ENCODE peak calls at places on chromosomes 11 and 22, in five cellular contexts. One of them, this sample, is unnamed.

GRCh38 chr11:33633251-33634003 is 67.2 kb downstream of the C11orf91 start:
- DNase-seq in NCI-H1105 treated with DMSO at 0.1 percent for 48 hours: no peak
- DNase-seq in AG09319: no peak
- DNase-seq in CD4-positive, alpha-beta T cell: no peak
- DNase-seq in H1: no peak
- DNase-seq in this sample: no peak

GRCh38 chr22:22800716-22801115 is 86.9 kb upstream of the IGLL5 start:
- DNase-seq in NCI-H1105 treated with DMSO at 0.1 percent for 48 hours: no peak
- DNase-seq in AG09319: no peak
- DNase-seq in CD4-positive, alpha-beta T cell: no peak
- DNase-seq in H1: no peak
- DNase-seq in this sample: no peak

GRCh38 chr11:23205156-23205871 is 345.0 kb upstream of the CCDC179 start:
- DNase-seq in NCI-H1105 treated with DMSO at 0.1 percent for 48 hours: no peak
- DNase-seq in AG09319: no peak
- DNase-seq in CD4-positive, alpha-beta T cell: no peak
- DNase-seq in H1: no peak
- DNase-seq in this sample: no peak

GRCh38 chr11:123700774-123701173 is 40.7 kb downstream of the ZNF202 start:
- DNase-seq in NCI-H1105 treated with DMSO at 0.1 percent for 48 hours: no peak
- DNase-seq in AG09319: no peak
- DNase-seq in CD4-positive, alpha-beta T cell: no peak
- DNase-seq in H1: no peak
- DNase-seq in this sample: no peak

GRCh38 chr11:134332189-134332631 is 422 bp downstream of the GLB1L2 start:
- DNase-seq in NCI-H1105 treated with DMSO at 0.1 percent for 48 hours: peak
- DNase-seq in AG09319: no peak
- DNase-seq in CD4-positive, alpha-beta T cell: no peak
- DNase-seq in H1: peak
- DNase-seq in this sample: peak

GRCh38 chr11:12187399-12187798 is 77.0 kb downstream of the MICAL2 start:
- DNase-seq in NCI-H1105 treated with DMSO at 0.1 percent for 48 hours: no peak
- DNase-seq in AG09319: no peak
- DNase-seq in CD4-positive, alpha-beta T cell: no peak
- DNase-seq in H1: no peak
- DNase-seq in this sample: no peak

GRCh38 chr11:75140269-75141138 is 10.4 kb upstream of the SLCO2B1 start:
- DNase-seq in NCI-H1105 treated with DMSO at 0.1 percent for 48 hours: no peak
- DNase-seq in AG09319: no peak
- DNase-seq in CD4-positive, alpha-beta T cell: peak
- DNase-seq in H1: peak
- DNase-seq in this sample: peak

GRCh38 chr22:23282089-23282501 is 101.8 kb downstream of the BCR start:
- DNase-seq in NCI-H1105 treated with DMSO at 0.1 percent for 48 hours: no peak
- DNase-seq in AG09319: no peak
- DNase-seq in CD4-positive, alpha-beta T cell: no peak
- DNase-seq in H1: no peak
- DNase-seq in this sample: no peak

GRCh38 chr11:125960771-125961170 is 14.9 kb downstream of the VSIG10L2 start:
- DNase-seq in NCI-H1105 treated with DMSO at 0.1 percent for 48 hours: no peak
- DNase-seq in AG09319: no peak
- DNase-seq in CD4-positive, alpha-beta T cell: no peak
- DNase-seq in H1: no peak
- DNase-seq in this sample: no peak

GRCh38 chr11:123231263-123231662 is 36.2 kb upstream of the CLMP start:
- DNase-seq in NCI-H1105 treated with DMSO at 0.1 percent for 48 hours: no peak
- DNase-seq in AG09319: no peak
- DNase-seq in CD4-positive, alpha-beta T cell: no peak
- DNase-seq in H1: no peak
- DNase-seq in this sample: no peak

GRCh38 chr11:131888230-131888826 is 517.9 kb downstream of the NTM start:
- DNase-seq in NCI-H1105 treated with DMSO at 0.1 percent for 48 hours: no peak
- DNase-seq in AG09319: peak
- DNase-seq in CD4-positive, alpha-beta T cell: no peak
- DNase-seq in H1: no peak
- DNase-seq in this sample: no peak

GRCh38 chr11:72331761-72332160 is 87.8 kb upstream of the PHOX2A start:
- DNase-seq in NCI-H1105 treated with DMSO at 0.1 percent for 48 hours: no peak
- DNase-seq in AG09319: no peak
- DNase-seq in CD4-positive, alpha-beta T cell: no peak
- DNase-seq in H1: no peak
- DNase-seq in this sample: no peak

GRCh38 chr11:72840780-72841179 is 26.6 kb downstream of the ATG16L2 start:
- DNase-seq in NCI-H1105 treated with DMSO at 0.1 percent for 48 hours: no peak
- DNase-seq in AG09319: peak
- DNase-seq in CD4-positive, alpha-beta T cell: no peak
- DNase-seq in H1: no peak
- DNase-seq in this sample: no peak

GRCh38 chr11:71163371-71163770 is 89.0 kb downstream of the SHANK2 start:
- DNase-seq in NCI-H1105 treated with DMSO at 0.1 percent for 48 hours: no peak
- DNase-seq in AG09319: no peak
- DNase-seq in CD4-positive, alpha-beta T cell: no peak
- DNase-seq in H1: no peak
- DNase-seq in this sample: peak

GRCh38 chr11:73288873-73289707 is 17.0 kb downstream of the P2RY6 start:
- DNase-seq in NCI-H1105 treated with DMSO at 0.1 percent for 48 hours: peak
- DNase-seq in AG09319: peak
- DNase-seq in CD4-positive, alpha-beta T cell: no peak
- DNase-seq in H1: peak
- DNase-seq in this sample: peak

GRCh38 chr22:40265783-40266182 is 80.5 kb upstream of the ADSL start:
- DNase-seq in NCI-H1105 treated with DMSO at 0.1 percent for 48 hours: no peak
- DNase-seq in AG09319: no peak
- DNase-seq in CD4-positive, alpha-beta T cell: no peak
- DNase-seq in H1: no peak
- DNase-seq in this sample: no peak

GRCh38 chr11:134433806-134434205 is 21.8 kb upstream of the B3GAT1 start:
- DNase-seq in NCI-H1105 treated with DMSO at 0.1 percent for 48 hours: no peak
- DNase-seq in AG09319: no peak
- DNase-seq in CD4-positive, alpha-beta T cell: no peak
- DNase-seq in H1: no peak
- DNase-seq in this sample: no peak

GRCh38 chr11:134272381-134273316 is 3.5 kb upstream of the GLB1L3 start:
- DNase-seq in NCI-H1105 treated with DMSO at 0.1 percent for 48 hours: no peak
- DNase-seq in AG09319: no peak
- DNase-seq in CD4-positive, alpha-beta T cell: no peak
- DNase-seq in H1: peak
- DNase-seq in this sample: no peak

GRCh38 chr11:26244207-26244606 is 87.7 kb upstream of the ANO3 start:
- DNase-seq in NCI-H1105 treated with DMSO at 0.1 percent for 48 hours: no peak
- DNase-seq in AG09319: no peak
- DNase-seq in CD4-positive, alpha-beta T cell: no peak
- DNase-seq in H1: no peak
- DNase-seq in this sample: no peak

GRCh38 chr11:130847517-130847916 is 68.8 kb downstream of the SNX19 start:
- DNase-seq in NCI-H1105 treated with DMSO at 0.1 percent for 48 hours: no peak
- DNase-seq in AG09319: no peak
- DNase-seq in CD4-positive, alpha-beta T cell: no peak
- DNase-seq in H1: no peak
- DNase-seq in this sample: no peak

GRCh38 chr11:36289226-36289852 is at the start of gene COMMD9:
- DNase-seq in NCI-H1105 treated with DMSO at 0.1 percent for 48 hours: peak
- DNase-seq in AG09319: peak
- DNase-seq in CD4-positive, alpha-beta T cell: peak
- DNase-seq in H1: peak
- DNase-seq in this sample: peak

GRCh38 chr22:38830026-38830844 is 13.6 kb downstream of the NPTXR start:
- DNase-seq in NCI-H1105 treated with DMSO at 0.1 percent for 48 hours: no peak
- DNase-seq in AG09319: no peak
- DNase-seq in CD4-positive, alpha-beta T cell: no peak
- DNase-seq in H1: no peak
- DNase-seq in this sample: no peak

GRCh38 chr22:37057226-37057625 is 5.7 kb downstream of the KCTD17 start:
- DNase-seq in NCI-H1105 treated with DMSO at 0.1 percent for 48 hours: no peak
- DNase-seq in AG09319: no peak
- DNase-seq in CD4-positive, alpha-beta T cell: no peak
- DNase-seq in H1: no peak
- DNase-seq in this sample: no peak

GRCh38 chr11:13260963-13261599 is 16.5 kb upstream of the BMAL1 start:
- DNase-seq in NCI-H1105 treated with DMSO at 0.1 percent for 48 hours: no peak
- DNase-seq in AG09319: no peak
- DNase-seq in CD4-positive, alpha-beta T cell: no peak
- DNase-seq in H1: no peak
- DNase-seq in this sample: no peak